ENCODE peak calls at places on chromosomes 12 and 14, in six cellular contexts. V is fibroblast of the aortic adventitia; B is CD4-positive, CD25-positive, alpha-beta regulatory T cell; E is GM23338; W is germinal center; K is HEK293T. S is an unnamed sample.

GRCh38 chr14:102218688-102219087 is 79.0 kb downstream of the WDR20 start:
- DNase-seq in E (no peak), W (no peak), V (no peak), B (no peak), K (no peak), S (no peak)

GRCh38 chr14:49745191-49745590 is 22.8 kb upstream of the KLHDC2 start:
- DNase-seq in V (no peak), K (no peak), B (no peak), E (no peak), W (no peak), S (no peak)

GRCh38 chr14:97977711-97978261 is 1180.6 kb downstream of the VRK1 start:
- DNase-seq in E (no peak), V (peak; percentile 53), W (no peak), B (peak; percentile 89), K (no peak), S (peak; percentile 41)

GRCh38 chr12:12821975-12822374 is 8.8 kb downstream of the DDX47 start:
- DNase-seq in B (no peak), K (no peak), W (no peak), E (no peak), V (no peak), S (no peak)

GRCh38 chr14:28742171-28742846 is 24.3 kb upstream of the FOXG1 start:
- DNase-seq in K (no peak), B (no peak), E (no peak), V (no peak), W (no peak), S (no peak)

GRCh38 chr14:99047436-99048110 is 224.4 kb downstream of the BCL11B start:
- DNase-seq in B (no peak), E (no peak), V (no peak), W (no peak), K (no peak), S (no peak)

GRCh38 chr14:97692084-97692483 is 894.9 kb downstream of the VRK1 start:
- DNase-seq in W (no peak), E (no peak), V (no peak), K (no peak), B (no peak), S (no peak)

GRCh38 chr12:52050771-52051541 is at the start of gene NR4A1:
- DNase-seq in B (peak; percentile 96), K (peak; percentile 87), W (peak; percentile 96), V (peak; percentile 95), E (peak; percentile 93), S (peak; percentile 99)

GRCh38 chr12:120457133-120457532 is 10.9 kb downstream of the GATC start:
- DNase-seq in W (peak; percentile 26), K (peak; percentile 27), E (peak; percentile 82), B (peak; percentile 23), V (no peak), S (peak; percentile 14)

GRCh38 chr12:76049575-76050251 is 18.1 kb upstream of the PHLDA1 start:
- DNase-seq in V (no peak), K (no peak), E (no peak), W (no peak), B (no peak), S (no peak)

GRCh38 chr12:117367006-117367638 is 5.7 kb upstream of the NOS1 start:
- DNase-seq in E (peak; percentile 92), B (peak; percentile 54), V (peak; percentile 71), K (peak; percentile 81), W (peak; percentile 75), S (peak; percentile 63)

GRCh38 chr14:72679591-72680151 is 214.2 kb downstream of the DPF3 start:
- DNase-seq in E (peak; percentile 62), V (no peak), B (no peak), K (no peak), W (no peak), S (no peak)

GRCh38 chr12:123450636-123451035 is 7.3 kb upstream of the SNRNP35 start:
- DNase-seq in K (no peak), V (no peak), W (no peak), E (no peak), B (no peak), S (no peak)

GRCh38 chr14:99562848-99563748 is 40.9 kb downstream of the CCDC85C start:
- DNase-seq in K (peak; percentile 67), V (peak; percentile 83), W (no peak), E (peak; percentile 96), B (no peak), S (peak; percentile 53)

GRCh38 chr12:59179231-59179630 is 258.9 kb upstream of the LRIG3 start:
- DNase-seq in W (no peak), B (no peak), V (no peak), E (no peak), K (no peak), S (no peak)

GRCh38 chr14:63435838-63436237 is 107.3 kb downstream of the PPP2R5E start:
- DNase-seq in K (no peak), E (no peak), B (no peak), V (peak; percentile 82), W (no peak), S (peak; percentile 78)

GRCh38 chr12:54154708-54155316 is 34.0 kb downstream of the SMUG1 start:
- DNase-seq in W (no peak), B (no peak), K (no peak), E (no peak), V (no peak), S (peak; percentile 39)

GRCh38 chr14:105317546-105317945 is 3.0 kb downstream of the PACS2 start:
- DNase-seq in V (peak; percentile 57), E (no peak), B (no peak), K (no peak), W (no peak), S (peak; percentile 90)

GRCh38 chr12:102401087-102401486 is 79.3 kb downstream of the IGF1 start:
- DNase-seq in W (no peak), K (no peak), V (no peak), B (no peak), E (no peak), S (no peak)

GRCh38 chr12:9095322-9095721 is 20.4 kb downstream of the A2M start:
- DNase-seq in W (no peak), B (no peak), E (no peak), V (no peak), K (no peak), S (no peak)

GRCh38 chr14:22536853-22537338 is 52.1 kb downstream of the DAD1 start:
- DNase-seq in E (no peak), W (no peak), B (peak; percentile 91), K (peak; percentile 28), V (peak; percentile 94), S (peak; percentile 99)

GRCh38 chr12:70043490-70044138 is 199.6 kb upstream of the CNOT2 start:
- DNase-seq in W (no peak), B (no peak), V (peak; percentile 37), E (no peak), K (no peak), S (no peak)